ENCODE peak calls at places on chromosomes 11 and 22, in ten cellular contexts. K is activated CD8-positive, alpha-beta memory T cell treated with anti-CD3 and anti-CD28 coated beads for 48 hours; J is heart left ventricle; X is GM04503; H is ovary; D is anterior cingulate cortex; R is RPMI7951; V is pancreas; O is activated T-cell treated with anti-CD3 and anti-CD28 coated beads, Interleukin-2, amount 50 U/mL, for 1 hour; A is astrocyte of the spinal cord. G is an unnamed sample.

GRCh38 chr11:110251837-110252236 is 44.6 kb downstream of the RDX start:
- DNase-seq in K (no peak), J (no peak), X (peak; percentile 7), H (no peak), D (no peak), R (peak; percentile 73), V (peak; percentile 74), O (no peak), A (peak; percentile 76), G (peak; percentile 77)

GRCh38 chr11:101870510-101870909 is 44.3 kb upstream of the CEP126 start:
- DNase-seq in K (no peak), J (no peak), X (no peak), H (no peak), D (no peak), R (peak; percentile 81), V (no peak), O (no peak), A (peak; percentile 73), G (no peak)

GRCh38 chr11:70462818-70463477 is 64.6 kb downstream of the CTTN start:
- DNase-seq in K (no peak), J (no peak), X (no peak), H (no peak), D (no peak), R (no peak), V (no peak), O (no peak), A (no peak), G (no peak)

GRCh38 chr22:43001271-43002197 is 13.4 kb downstream of the PACSIN2 start:
- DNase-seq in K (no peak), J (no peak), X (no peak), H (no peak), D (peak; percentile 42), R (peak; percentile 56), V (no peak), O (no peak), A (peak; percentile 70), G (no peak)

GRCh38 chr11:64790205-64791095 is 12.1 kb upstream of the SF1 start:
- DNase-seq in K (no peak), J (no peak), X (no peak), H (no peak), D (no peak), R (no peak), V (no peak), O (no peak), A (no peak), G (no peak)

GRCh38 chr11:101346591-101346990 is 217.0 kb upstream of the PGR start:
- DNase-seq in K (no peak), J (no peak), X (peak; percentile 80), H (no peak), D (no peak), R (peak; percentile 18), V (no peak), O (no peak), A (no peak), G (no peak)

GRCh38 chr11:17921620-17922473 is 91.0 kb downstream of the SERGEF start:
- DNase-seq in K (no peak), J (peak; percentile 21), X (peak; percentile 13), H (no peak), D (no peak), R (peak; percentile 25), V (no peak), O (no peak), A (peak; percentile 58), G (no peak)

GRCh38 chr22:36385491-36386350 is 2.0 kb downstream of the MYH9 start:
- DNase-seq in K (no peak), J (no peak), X (no peak), H (no peak), D (no peak), R (peak; percentile 83), V (peak; percentile 94), O (peak; percentile 76), A (peak; percentile 30), G (peak; percentile 92)

GRCh38 chr22:41939981-41940852 is 6.7 kb downstream of the CENPM start:
- DNase-seq in K (no peak), J (no peak), X (no peak), H (no peak), D (peak; percentile 65), R (no peak), V (no peak), O (peak; percentile 90), A (no peak), G (no peak)

GRCh38 chr11:4025248-4025956 is 69.2 kb upstream of the RRM1 start:
- DNase-seq in K (no peak), J (no peak), X (peak; percentile 52), H (no peak), D (no peak), R (peak; percentile 79), V (no peak), O (no peak), A (peak; percentile 19), G (no peak)

GRCh38 chr22:33492210-33492651 is 428.0 kb downstream of the LARGE1 start:
- DNase-seq in K (no peak), J (no peak), X (no peak), H (no peak), D (no peak), R (no peak), V (no peak), O (no peak), A (no peak), G (no peak)

GRCh38 chr11:124898711-124899110 is 1.0 kb upstream of the ROBO4 start:
- DNase-seq in K (no peak), J (peak; percentile 65), X (no peak), H (peak; percentile 92), D (peak; percentile 80), R (peak; percentile 85), V (no peak), O (no peak), A (no peak), G (no peak)